ENCODE peak calls at places on chromosomes 11 and 22, in six cellular contexts. N, B, S, G, M and E are unnamed samples.

GRCh38 chr11:69934861-69935494 is 115.8 kb upstream of the FGF3 start:
- DNase-seq in N (no peak), B (no peak), S (no peak), G (no peak), M (no peak), E (no peak)

GRCh38 chr22:40741116-40741515 is 61.8 kb downstream of the MCHR1 start:
- DNase-seq in N (no peak), B (no peak), S (no peak), G (no peak), M (no peak), E (no peak)

GRCh38 chr22:33620085-33620484 is 300.2 kb downstream of the LARGE1 start:
- DNase-seq in N (no peak), B (no peak), S (no peak), G (no peak), M (no peak), E (no peak)

GRCh38 chr11:1652778-1653540 is 23.4 kb downstream of the KRTAP5-5 start:
- DNase-seq in N (peak), B (peak), S (peak), G (peak), M (peak), E (peak)

GRCh38 chr11:2737876-2738275 is 38.1 kb upstream of the KCNQ1OT1 start:
- DNase-seq in N (no peak), B (no peak), S (no peak), G (no peak), M (no peak), E (no peak)

GRCh38 chr11:111514216-111515031 is at the start of gene HOATZ:
- DNase-seq in N (peak), B (no peak), S (no peak), G (no peak), M (no peak), E (no peak)

GRCh38 chr11:3022300-3022967 is 30.3 kb upstream of the NAP1L4 start:
- DNase-seq in N (no peak), B (no peak), S (no peak), G (no peak), M (no peak), E (no peak)

GRCh38 chr22:28953976-28954880 is 70.9 kb downstream of the ZNRF3 start:
- DNase-seq in N (no peak), B (no peak), S (no peak), G (no peak), M (no peak), E (no peak)

GRCh38 chr22:27885977-27886842 is 32.8 kb downstream of the PITPNB start:
- DNase-seq in N (peak), B (no peak), S (peak), G (peak), M (no peak), E (peak)

GRCh38 chr11:11782532-11783110 is 59.2 kb upstream of the USP47 start:
- DNase-seq in N (no peak), B (peak), S (no peak), G (no peak), M (no peak), E (no peak)

GRCh38 chr11:61751384-61751783 is 1.1 kb upstream of the MYRF start:
- DNase-seq in N (no peak), B (no peak), S (no peak), G (no peak), M (no peak), E (no peak)

GRCh38 chr11:62273284-62273683 is 3.3 kb downstream of the SCGB2A2 start:
- DNase-seq in N (no peak), B (no peak), S (no peak), G (no peak), M (no peak), E (no peak)

GRCh38 chr22:27238935-27239510 is 562.5 kb downstream of the MN1 start:
- DNase-seq in N (no peak), B (peak), S (no peak), G (no peak), M (no peak), E (no peak)

GRCh38 chr11:19816817-19817216 is 104.2 kb downstream of the NAV2 start:
- DNase-seq in N (no peak), B (no peak), S (no peak), G (no peak), M (no peak), E (no peak)

GRCh38 chr22:37206841-37207821 is 5.1 kb downstream of the SSTR3 start:
- DNase-seq in N (no peak), B (no peak), S (no peak), G (no peak), M (no peak), E (no peak)

GRCh38 chr11:74694136-74694535 is 37.1 kb downstream of the CHRDL2 start:
- DNase-seq in N (no peak), B (no peak), S (no peak), G (no peak), M (no peak), E (no peak)

GRCh38 chr11:617248-617911 is 1.6 kb upstream of the IRF7 start:
- DNase-seq in N (no peak), B (no peak), S (no peak), G (no peak), M (no peak), E (no peak)

GRCh38 chr22:28716686-28717085 is 24.9 kb downstream of the CHEK2 start:
- DNase-seq in N (no peak), B (no peak), S (no peak), G (no peak), M (no peak), E (no peak)

GRCh38 chr11:132200303-132200936 is 830.0 kb downstream of the NTM start:
- DNase-seq in N (no peak), B (no peak), S (no peak), G (no peak), M (no peak), E (no peak)

GRCh38 chr22:38153821-38154562 is 27.6 kb downstream of the PLA2G6 start:
- DNase-seq in N (no peak), B (no peak), S (no peak), G (no peak), M (no peak), E (no peak)

GRCh38 chr11:2779981-2780849 is 80.4 kb upstream of the KCNQ1OT1 start:
- DNase-seq in N (no peak), B (no peak), S (no peak), G (no peak), M (peak), E (peak)

GRCh38 chr11:95506777-95507176 is 275.8 kb upstream of the SESN3 start:
- DNase-seq in N (no peak), B (no peak), S (no peak), G (no peak), M (no peak), E (no peak)

GRCh38 chr11:3089236-3090061 is 32.2 kb upstream of the CARS1 start:
- DNase-seq in N (no peak), B (no peak), S (no peak), G (no peak), M (no peak), E (no peak)

GRCh38 chr11:73053964-73054363 is 88.2 kb downstream of the FCHSD2 start:
- DNase-seq in N (no peak), B (no peak), S (no peak), G (no peak), M (no peak), E (no peak)

GRCh38 chr22:36323855-36324331 is 63.9 kb downstream of the MYH9 start:
- DNase-seq in N (no peak), B (no peak), S (no peak), G (no peak), M (no peak), E (no peak)